ENCODE peak calls at places on chromosomes 12 and 14, in eight cellular contexts. L is lower lobe of right lung; X is CD8-positive, alpha-beta T cell; M is heart left ventricle; O is OCI-LY7; V is mesendoderm; B is lung; C is fibroblast of lung. D is an unnamed sample.

GRCh38 chr12:112907415-112908157 is 824 bp downstream of the OAS1 start:
- DNase-seq in X (no peak), C (no peak), L (no peak), O (peak; percentile 82), V (no peak), B (no peak), M (peak; percentile 16), D (no peak)

GRCh38 chr12:51819851-51820720 is 28.4 kb downstream of the FIGNL2 start:
- DNase-seq in X (no peak), V (no peak), B (no peak), L (peak; percentile 36), O (no peak), M (no peak), C (peak; percentile 8), D (no peak)

GRCh38 chr14:90996967-90997366 is 63.5 kb downstream of the RPS6KA5 start:
- DNase-seq in C (no peak), L (no peak), O (no peak), M (no peak), X (no peak), B (no peak), V (no peak), D (no peak)

GRCh38 chr14:73240816-73241480 is 3.6 kb downstream of the PAPLN start:
- DNase-seq in M (no peak), V (no peak), L (no peak), X (no peak), B (no peak), C (no peak), O (peak; percentile 62), D (no peak)

GRCh38 chr12:131091413-131091975 is 137.8 kb downstream of the ADGRD1 start:
- DNase-seq in O (no peak), B (no peak), M (peak; percentile 1), X (no peak), C (no peak), V (no peak), L (peak; percentile 7), D (no peak)

GRCh38 chr12:117516034-117516433 is 154.6 kb upstream of the NOS1 start:
- DNase-seq in C (no peak), L (no peak), X (no peak), M (no peak), B (no peak), V (no peak), O (no peak), D (no peak)

GRCh38 chr14:97456958-97457357 is 659.8 kb downstream of the VRK1 start:
- DNase-seq in C (no peak), V (no peak), X (peak; percentile 43), M (no peak), O (no peak), L (no peak), B (no peak), D (no peak)

GRCh38 chr14:54450535-54450934 is 9.4 kb upstream of the CNIH1 start:
- DNase-seq in L (peak; percentile 59), B (no peak), X (no peak), C (peak; percentile 72), V (no peak), O (peak; percentile 8), M (no peak), D (no peak)

GRCh38 chr14:24941719-24942118 is 108.2 kb downstream of the STXBP6 start:
- DNase-seq in O (peak; percentile 47), B (no peak), X (no peak), C (no peak), L (peak; percentile 44), M (no peak), V (peak; percentile 10), D (no peak)

GRCh38 chr12:68904351-68904982 is 28.5 kb downstream of the CPM start:
- DNase-seq in V (no peak), M (no peak), O (peak; percentile 46), X (no peak), B (no peak), C (no peak), L (no peak), D (no peak)

GRCh38 chr12:4451694-4452093 is 6.1 kb upstream of the FGF6 start:
- DNase-seq in M (no peak), C (no peak), X (no peak), B (no peak), L (no peak), V (no peak), O (no peak), D (no peak)

GRCh38 chr12:95259368-95259767 is 41.8 kb downstream of the VEZT start:
- DNase-seq in L (no peak), V (no peak), O (no peak), C (no peak), B (no peak), M (no peak), X (no peak), D (no peak)

GRCh38 chr12:115088328-115088994 is 404.5 kb upstream of the TBX3 start:
- DNase-seq in X (no peak), V (no peak), L (peak; percentile 55), O (no peak), C (no peak), B (peak; percentile 56), M (peak; percentile 26), D (no peak)

GRCh38 chr14:71731096-71731495 is 201.1 kb upstream of the RGS6 start:
- DNase-seq in L (no peak), C (no peak), O (no peak), V (no peak), X (no peak), B (no peak), M (no peak), D (no peak)

GRCh38 chr14:71734076-71734475 is 198.2 kb upstream of the RGS6 start:
- DNase-seq in O (no peak), M (no peak), C (no peak), X (no peak), V (no peak), B (no peak), L (no peak), D (no peak)

GRCh38 chr14:71730471-71730870 is 201.8 kb upstream of the RGS6 start:
- DNase-seq in X (no peak), O (no peak), M (no peak), L (no peak), C (no peak), B (no peak), V (no peak), D (no peak)

GRCh38 chr14:71729581-71729980 is 202.6 kb upstream of the RGS6 start:
- DNase-seq in C (no peak), L (no peak), V (no peak), X (no peak), B (no peak), O (no peak), M (no peak), D (no peak)

DNA sequence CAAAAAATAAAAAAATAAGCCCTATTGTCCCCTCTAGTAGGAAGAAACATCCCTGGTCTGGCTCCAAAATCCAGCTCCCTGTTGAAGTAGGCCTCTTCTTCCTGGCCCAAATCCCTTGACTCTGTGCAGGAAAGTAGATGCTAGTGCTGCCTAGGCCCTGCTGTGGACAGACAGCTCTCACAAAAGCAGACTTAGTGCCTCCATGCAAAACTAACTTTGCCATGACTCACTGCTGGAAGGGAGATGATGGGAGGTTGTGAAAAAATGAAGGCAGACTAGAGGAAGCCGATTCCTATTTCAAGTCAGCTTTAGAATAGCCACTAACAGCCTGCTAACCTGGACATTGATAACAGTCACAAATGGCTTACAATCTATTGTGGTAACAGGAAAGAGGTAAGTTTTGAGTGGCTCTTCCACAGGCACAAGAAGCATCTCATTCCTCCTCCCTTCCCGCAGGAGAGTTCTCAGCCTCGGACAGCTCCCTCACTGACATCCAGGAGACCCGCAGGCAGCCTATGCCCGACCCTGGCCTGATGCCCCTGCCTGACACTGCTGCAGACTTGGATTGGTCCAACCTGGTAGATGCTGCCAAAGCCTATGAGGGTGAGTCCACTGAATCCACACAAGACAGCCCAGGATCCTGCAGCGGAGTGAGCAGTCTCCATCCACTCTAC is 198.9 kb upstream of the RGS6 start:
- DNase-seq in C (peak; percentile 50), O (no peak), B (no peak), M (no peak), L (no peak), V (peak; percentile 24), X (no peak), D (no peak)
- H3K27ac ChIP-seq in C (no peak overlapping the region), O (no peak overlapping the region), B (no peak overlapping the region), M (no peak overlapping the region), L (no peak overlapping the region), V (no peak overlapping the region), X (no peak overlapping the region), D (no peak overlapping the region)

DNA sequence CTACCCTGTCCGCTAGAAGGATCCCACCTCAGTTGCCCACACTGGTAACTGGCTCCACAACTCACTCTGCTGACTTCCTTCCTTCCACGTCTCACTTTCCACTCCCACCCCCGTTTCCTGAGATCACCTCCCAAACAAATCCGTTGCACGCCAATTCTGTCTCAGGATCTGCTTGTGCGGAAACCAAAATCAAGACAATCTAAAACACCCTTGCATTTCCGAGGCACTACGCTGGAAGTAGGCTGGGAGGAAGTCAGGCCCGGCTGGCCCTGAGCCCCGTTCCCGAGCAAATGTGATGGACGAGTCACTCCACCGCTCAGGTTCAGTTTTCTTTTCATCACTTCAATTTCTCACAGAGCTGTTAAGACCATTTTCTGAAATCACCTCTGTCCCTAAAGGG is 23.1 kb downstream of the ABCB9 start:
- DNase-seq in O (no peak), X (no peak), C (no peak), V (no peak), M (peak; percentile 54), B (no peak), L (no peak), D (no peak)
- H3K4me1 ChIP-seq in O (peaks cover 5% of the 10 kb centered on the region), X (peaks cover 19% of the 10 kb centered on the region), C (peaks cover 27% of the 10 kb centered on the region), V (no peaks in the 10 kb centered on the region), M (peaks cover 46% of the 10 kb centered on the region), B (no peaks in the 10 kb centered on the region), L (peaks cover 42% of the 10 kb centered on the region), D (peaks cover 11% of the 10 kb centered on the region)

GRCh38 chr14:22769369-22769768 is 2.9 kb downstream of the OXA1L start:
- DNase-seq in V (no peak), X (no peak), O (no peak), B (no peak), C (no peak), L (no peak), M (no peak), D (no peak)

GRCh38 chr14:22768947-22769346 is 2.5 kb downstream of the OXA1L start:
- DNase-seq in M (no peak), C (no peak), L (no peak), X (no peak), V (no peak), B (no peak), O (no peak), D (no peak)

GRCh38 chr14:22767323-22767589 is 768 bp downstream of the OXA1L start:
- DNase-seq in C (no peak), X (no peak), M (no peak), V (no peak), L (no peak), O (peak; percentile 40), B (no peak), D (no peak)

GRCh38 chr14:22764382-22764781 is 2.1 kb upstream of the OXA1L start:
- DNase-seq in O (no peak), M (no peak), X (no peak), C (no peak), B (no peak), L (no peak), V (no peak), D (no peak)

GRCh38 chr14:22766457-22767322 is at the start of gene OXA1L:
- DNase-seq in X (peak; percentile 94), V (peak; percentile 98), O (peak; percentile 99), M (peak; percentile 99), C (peak; percentile 98), B (peak; percentile 98), L (peak; percentile 97), D (peak; percentile 98)
- H3K4me3 ChIP-seq in X (peak within 1 kb of the TSS; percentile 93), V (peak within 1 kb of the TSS; percentile 94), O (peak within 1 kb of the TSS; percentile 95), M (peak within 1 kb of the TSS; percentile 69), C (peak within 1 kb of the TSS; percentile 96), B (peak within 1 kb of the TSS; percentile 92), L (peak within 1 kb of the TSS; percentile 87), D (peak within 1 kb of the TSS; percentile 62)

GRCh38 chr14:44589180-44589579 is 82.1 kb upstream of the FSCB start:
- DNase-seq in C (no peak), X (no peak), B (no peak), V (no peak), O (no peak), L (no peak), M (no peak), D (no peak)

GRCh38 chr14:44586910-44587309 is 79.8 kb upstream of the FSCB start:
- DNase-seq in O (no peak), V (no peak), L (no peak), X (no peak), B (no peak), M (no peak), C (no peak), D (no peak)
- H3K27ac ChIP-seq in O (no peak overlapping the region), V (no peak overlapping the region), L (no peak overlapping the region), X (no peak overlapping the region), B (no peak overlapping the region), M (no peak overlapping the region), C (no peak overlapping the region), D (no peak overlapping the region)